ENCODE peak calls at places on chromosomes 7 and 10, in four cellular contexts. F, D, X and Y are unnamed samples.

GRCh38 chr7:55537458-55537825 is 34.9 kb downstream of the VOPP1 start:
- DNase-seq in D (no peak), F (no peak), X (no peak), Y (no peak)

GRCh38 chr7:19663816-19664531 is 44.9 kb downstream of the POLR1F start:
- DNase-seq in D (no peak), X (peak), F (no peak), Y (no peak)

GRCh38 chr7:76340617-76341131 is 18.1 kb downstream of the YWHAG start:
- DNase-seq in X (no peak), D (no peak), F (no peak), Y (no peak)

GRCh38 chr7:47568569-47568968 is 13.3 kb downstream of the TNS3 start:
- DNase-seq in D (peak), X (peak), F (no peak), Y (peak)

GRCh38 chr7:148815612-148816011 is 68.5 kb downstream of the EZH2 start:
- DNase-seq in X (no peak), D (no peak), F (no peak), Y (no peak)

GRCh38 chr7:28316489-28316888 is 95.8 kb upstream of the CREB5 start:
- DNase-seq in F (no peak), D (no peak), X (no peak), Y (no peak)

GRCh38 chr10:71431945-71432905 is 35.5 kb downstream of the CDH23 start:
- DNase-seq in F (no peak), D (no peak), X (no peak), Y (no peak)

GRCh38 chr7:159148430-159149395 is 4.0 kb upstream of the VIPR2 start:
- DNase-seq in D (no peak), F (no peak), X (no peak), Y (no peak)

GRCh38 chr7:90721869-90722431 is 125.8 kb downstream of the CDK14 start:
- DNase-seq in D (no peak), X (no peak), F (no peak), Y (no peak)

GRCh38 chr10:52729259-52730104 is 43.1 kb downstream of the MBL2 start:
- DNase-seq in X (peak), F (no peak), D (no peak), Y (peak)

GRCh38 chr7:108093341-108093740 is 36.8 kb downstream of the LAMB4 start:
- DNase-seq in X (no peak), D (no peak), F (no peak), Y (no peak)

GRCh38 chr7:31896929-31897328 is 173.3 kb downstream of the PDE1C start:
- DNase-seq in D (no peak), F (no peak), X (no peak), Y (no peak)

GRCh38 chr10:75335983-75336382 is 65.6 kb downstream of the ZNF503 start:
- DNase-seq in F (no peak), X (no peak), D (no peak), Y (no peak)

GRCh38 chr7:23759556-23760391 is 49.8 kb downstream of the STK31 start:
- DNase-seq in F (no peak), D (no peak), X (peak), Y (no peak)

GRCh38 chr10:80769700-80770160 is 232.0 kb downstream of the SH2D4B start:
- DNase-seq in X (no peak), D (no peak), F (no peak), Y (no peak)

GRCh38 chr7:2165610-2166594 is 66.8 kb downstream of the MAD1L1 start:
- DNase-seq in D (no peak), X (peak), F (no peak), Y (peak)

GRCh38 chr10:86343761-86344160 is 22.8 kb downstream of the GRID1 start:
- DNase-seq in X (no peak), F (no peak), D (no peak), Y (no peak)

GRCh38 chr10:71447676-71448075 is 51.0 kb downstream of the CDH23 start:
- DNase-seq in D (no peak), F (no peak), X (no peak), Y (no peak)

GRCh38 chr10:43076311-43076875 is 476 bp upstream of the RET start:
- DNase-seq in X (peak), D (no peak), F (no peak), Y (no peak)

GRCh38 chr10:4766449-4766848 is 59.6 kb upstream of the AKR1E2 start:
- DNase-seq in D (no peak), F (no peak), X (no peak), Y (no peak)

GRCh38 chr7:26857534-26858228 is 6.7 kb downstream of the SKAP2 start:
- DNase-seq in F (no peak), D (no peak), X (peak), Y (no peak)